ENCODE peak calls at places on chromosomes 11 and 22, in six cellular contexts. P, G, U, I, K and J are unnamed samples.

GRCh38 chr11:47797633-47798032 is 30.5 kb upstream of the FNBP4 start:
- DNase-seq in I (no peak), P (no peak), K (no peak), U (peak), G (peak), J (no peak)

GRCh38 chr22:25782831-25783230 is 40.8 kb downstream of the MYO18B start:
- DNase-seq in K (no peak), G (no peak), P (no peak), I (no peak), U (no peak), J (no peak)

GRCh38 chr11:117457031-117457785 is 129.6 kb downstream of the CEP164 start:
- DNase-seq in U (no peak), K (no peak), P (peak), G (no peak), I (no peak), J (no peak)

GRCh38 chr11:84408946-84409411 is 1122.8 kb upstream of the CCDC90B start:
- DNase-seq in P (no peak), K (no peak), G (peak), I (no peak), U (no peak), J (no peak)

GRCh38 chr11:7020183-7020917 is at the start of the genes NLRP14 and ZNF214:
- DNase-seq in K (no peak), I (peak), U (no peak), P (no peak), G (peak), J (peak)

GRCh38 chr11:100942016-100942415 is 187.6 kb downstream of the PGR start:
- DNase-seq in K (no peak), P (peak), I (no peak), U (no peak), G (no peak), J (peak)

GRCh38 chr11:12164061-12165014 is 53.9 kb downstream of the MICAL2 start:
- DNase-seq in I (no peak), K (no peak), G (peak), U (no peak), P (no peak), J (no peak)

GRCh38 chr11:120413480-120413879 is 77.3 kb downstream of the ARHGEF12 start:
- DNase-seq in U (no peak), I (no peak), G (no peak), P (no peak), K (no peak), J (no peak)

GRCh38 chr22:43378011-43378704 is 33.7 kb upstream of the MPPED1 start:
- DNase-seq in G (no peak), U (no peak), I (peak), P (peak), K (no peak), J (no peak)

GRCh38 chr22:36493690-36494110 is 12.3 kb upstream of the TXN2 start:
- DNase-seq in U (no peak), P (no peak), I (peak), G (peak), K (no peak), J (peak)

GRCh38 chr11:92393218-92393617 is 168.6 kb downstream of the FAT3 start:
- DNase-seq in U (no peak), P (no peak), K (no peak), I (no peak), G (no peak), J (no peak)

GRCh38 chr11:117019871-117020270 is 78.4 kb downstream of the SIK3 start:
- DNase-seq in G (no peak), P (no peak), I (peak), U (no peak), K (no peak), J (no peak)

GRCh38 chr11:112128483-112129121 is 35.3 kb downstream of the IL18 start:
- DNase-seq in U (no peak), I (peak), G (peak), K (no peak), P (peak), J (peak)

GRCh38 chr22:30435674-30436126 is 10.1 kb downstream of the MTFP1 start:
- DNase-seq in I (peak), U (peak), G (no peak), K (peak), P (no peak), J (peak)

GRCh38 chr22:48410536-48410935 is 1417.1 kb downstream of the BRD1 start:
- DNase-seq in K (no peak), G (no peak), I (no peak), U (no peak), P (no peak), J (no peak)

GRCh38 chr11:2273311-2273710 is 2.9 kb upstream of the ASCL2 start:
- DNase-seq in I (no peak), K (no peak), U (no peak), P (no peak), G (no peak), J (no peak)

GRCh38 chr11:27740362-27741024 is 40.2 kb upstream of the BDNF start:
- DNase-seq in I (no peak), U (no peak), G (no peak), P (no peak), K (no peak), J (no peak)

GRCh38 chr11:72641900-72642814 is 32.1 kb downstream of the PDE2A start:
- DNase-seq in K (no peak), I (peak), U (no peak), P (no peak), G (peak), J (no peak)

GRCh38 chr11:12862761-12863469 is 146.2 kb upstream of the RASSF10 start:
- DNase-seq in G (peak), K (no peak), U (no peak), P (peak), I (no peak), J (no peak)

GRCh38 chr11:117980716-117981115 is 5.5 kb upstream of the IL10RA start:
- DNase-seq in I (no peak), G (no peak), P (no peak), K (no peak), U (no peak), J (no peak)

GRCh38 chr11:38839076-38839475 is 2241.0 kb upstream of the RAG2 start:
- DNase-seq in G (no peak), P (no peak), U (no peak), K (no peak), I (no peak), J (no peak)

GRCh38 chr22:23289851-23290724 is 109.8 kb downstream of the BCR start:
- DNase-seq in G (peak), P (peak), K (peak), I (peak), U (peak), J (peak)

GRCh38 chr11:27485930-27486773 is 13.6 kb upstream of the LGR4 start:
- DNase-seq in G (peak), I (peak), U (no peak), K (peak), P (peak), J (no peak)

GRCh38 chr11:82750643-82751139 is 17.0 kb upstream of the FAM181B start:
- DNase-seq in G (no peak), P (no peak), U (no peak), K (no peak), I (no peak), J (no peak)

GRCh38 chr11:128814856-128815705 is 52.0 kb downstream of the KCNJ1 start:
- DNase-seq in P (no peak), U (no peak), G (peak), K (no peak), I (no peak), J (no peak)